ENCODE peak calls at places on chromosomes 16 and 17, in four cellular contexts. P, C, S and R are unnamed samples.

GRCh38 chr17:40474419-40475002 is 26.9 kb downstream of the TNS4 start:
- DNase-seq in P (no peak), C (no peak), S (no peak), R (no peak)

GRCh38 chr16:31451201-31451600 is 8.1 kb upstream of the ARMC5 start:
- DNase-seq in P (no peak), C (no peak), S (no peak), R (no peak)

GRCh38 chr17:364766-365165 is 12.2 kb upstream of the RPH3AL start:
- DNase-seq in P (no peak), C (no peak), S (no peak), R (no peak)

GRCh38 chr17:74407384-74407783 is 24.5 kb upstream of the GPRC5C start:
- DNase-seq in P (no peak), C (no peak), S (no peak), R (no peak)

GRCh38 chr17:49739662-49740271 is 24.2 kb downstream of the FAM117A start:
- DNase-seq in P (no peak), C (peak; percentile 75), S (no peak), R (no peak)

GRCh38 chr17:83007504-83008475 is 71.6 kb upstream of the METRNL start:
- DNase-seq in P (no peak), C (no peak), S (no peak), R (peak; percentile 15)

GRCh38 chr16:79954920-79955705 is 354.6 kb upstream of the MAF start:
- DNase-seq in P (no peak), C (no peak), S (no peak), R (no peak)

GRCh38 chr16:12420661-12421209 is 383.0 kb downstream of the CPPED1 start:
- DNase-seq in P (no peak), C (no peak), S (no peak), R (no peak)

GRCh38 chr16:50354629-50355456 is 13.9 kb downstream of the BRD7 start:
- DNase-seq in P (peak; percentile 54), C (no peak), S (no peak), R (no peak)

GRCh38 chr16:23754594-23755483 is at the start of gene CHP2:
- DNase-seq in P (peak; percentile 63), C (peak; percentile 21), S (peak; percentile 23), R (no peak)

GRCh38 chr17:62032480-62032879 is 32.6 kb downstream of the MED13 start:
- DNase-seq in P (no peak), C (no peak), S (no peak), R (no peak)

GRCh38 chr16:66703359-66704215 is 7.0 kb upstream of the CMTM4 start:
- DNase-seq in P (no peak), C (no peak), S (no peak), R (no peak)

GRCh38 chr16:22360963-22361659 is 13.3 kb downstream of the CDR2 start:
- DNase-seq in P (no peak), C (no peak), S (no peak), R (no peak)

GRCh38 chr17:39755550-39756375 is 18.0 kb downstream of the GRB7 start:
- DNase-seq in P (no peak), C (peak; percentile 73), S (no peak), R (no peak)

GRCh38 chr17:65055708-65056638 is 567 bp downstream of the GNA13 start:
- DNase-seq in P (peak; percentile 62), C (peak; percentile 55), S (peak; percentile 69), R (no peak)

GRCh38 chr17:64041912-64042311 is 21.5 kb upstream of the ICAM2 start:
- DNase-seq in P (no peak), C (no peak), S (no peak), R (no peak)

GRCh38 chr16:68993885-68994284 is 111.6 kb upstream of the HAS3 start:
- DNase-seq in P (no peak), C (no peak), S (no peak), R (no peak)

GRCh38 chr17:29123111-29123510 is 57.1 kb downstream of the MYO18A start:
- DNase-seq in P (no peak), C (no peak), S (peak; percentile 15), R (no peak)

GRCh38 chr17:71926746-71927398 is 193.9 kb upstream of the SOX9 start:
- DNase-seq in P (no peak), C (no peak), S (no peak), R (no peak)

GRCh38 chr16:66020642-66021041 is 345.8 kb upstream of the CDH5 start:
- DNase-seq in P (no peak), C (no peak), S (no peak), R (no peak)

GRCh38 chr17:72342061-72342460 is 221.2 kb downstream of the SOX9 start:
- DNase-seq in P (no peak), C (no peak), S (no peak), R (no peak)

GRCh38 chr17:45052052-45052772 is 780 bp upstream of the DCAKD start:
- DNase-seq in P (peak; percentile 52), C (peak; percentile 30), S (peak; percentile 51), R (no peak)

DNA sequence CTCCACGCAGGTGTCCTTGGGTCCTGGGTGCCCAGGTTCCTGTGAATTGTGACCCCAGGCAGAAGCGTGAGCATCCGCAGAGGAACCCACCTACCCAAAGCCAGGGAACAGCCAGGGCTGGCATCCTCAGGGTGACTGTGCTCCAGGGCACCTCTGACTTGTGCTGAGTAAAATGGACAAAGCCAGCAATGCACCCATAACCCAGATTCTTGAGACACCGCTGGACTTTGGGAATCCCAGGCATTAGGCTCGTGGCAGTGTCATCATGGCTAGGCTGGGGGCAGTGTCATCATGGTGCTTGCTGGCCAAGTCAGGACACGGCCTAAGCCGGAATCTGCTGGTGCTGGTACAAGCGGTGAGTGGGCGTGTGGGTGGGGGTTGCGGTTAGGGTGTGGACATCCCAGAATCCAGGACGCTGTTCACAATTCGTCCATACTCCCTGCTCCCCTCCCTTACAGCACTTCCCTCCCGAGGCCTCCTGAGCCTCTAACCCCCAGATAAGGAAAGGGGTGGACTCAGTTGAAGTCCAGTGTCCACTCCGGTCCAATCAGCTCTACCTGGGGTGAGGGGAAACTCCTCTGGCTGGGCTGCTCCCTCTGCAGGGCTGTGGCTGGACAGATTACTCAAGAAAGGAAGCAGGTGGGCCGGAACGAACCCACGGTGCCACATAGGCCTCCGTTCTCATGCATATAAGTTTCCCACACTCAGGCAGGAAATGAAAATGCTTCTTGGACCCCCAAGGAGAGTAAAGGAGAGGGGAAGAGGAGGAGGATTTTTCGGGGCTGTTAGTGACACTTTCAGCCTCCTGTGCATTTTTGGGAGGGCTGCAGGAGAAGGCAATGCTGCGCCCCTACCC is 138.9 kb downstream of the SEC14L1 start:
- DNase-seq in P (peak; percentile 55), C (no peak), S (no peak), R (no peak)
- TF ChIP-seq CTCF in P (peak; percentile 8), C (no peak), S (no peak), R (no peak)

GRCh38 chr16:746637-747036 is 5.8 kb upstream of the CIAO3 start:
- DNase-seq in P (no peak), C (no peak), S (no peak), R (no peak)

GRCh38 chr16:740764-741505 is at the start of gene CIAO3:
- DNase-seq in P (peak; percentile 96), C (peak; percentile 98), S (peak; percentile 95), R (peak; percentile 93)

GRCh38 chr16:745739-746138 is 4.9 kb upstream of the CIAO3 start:
- DNase-seq in P (peak; percentile 91), C (no peak), S (no peak), R (no peak)

GRCh38 chr16:741986-742629 is 1.3 kb upstream of the CIAO3 start:
- DNase-seq in P (no peak), C (no peak), S (no peak), R (no peak)

DNA sequence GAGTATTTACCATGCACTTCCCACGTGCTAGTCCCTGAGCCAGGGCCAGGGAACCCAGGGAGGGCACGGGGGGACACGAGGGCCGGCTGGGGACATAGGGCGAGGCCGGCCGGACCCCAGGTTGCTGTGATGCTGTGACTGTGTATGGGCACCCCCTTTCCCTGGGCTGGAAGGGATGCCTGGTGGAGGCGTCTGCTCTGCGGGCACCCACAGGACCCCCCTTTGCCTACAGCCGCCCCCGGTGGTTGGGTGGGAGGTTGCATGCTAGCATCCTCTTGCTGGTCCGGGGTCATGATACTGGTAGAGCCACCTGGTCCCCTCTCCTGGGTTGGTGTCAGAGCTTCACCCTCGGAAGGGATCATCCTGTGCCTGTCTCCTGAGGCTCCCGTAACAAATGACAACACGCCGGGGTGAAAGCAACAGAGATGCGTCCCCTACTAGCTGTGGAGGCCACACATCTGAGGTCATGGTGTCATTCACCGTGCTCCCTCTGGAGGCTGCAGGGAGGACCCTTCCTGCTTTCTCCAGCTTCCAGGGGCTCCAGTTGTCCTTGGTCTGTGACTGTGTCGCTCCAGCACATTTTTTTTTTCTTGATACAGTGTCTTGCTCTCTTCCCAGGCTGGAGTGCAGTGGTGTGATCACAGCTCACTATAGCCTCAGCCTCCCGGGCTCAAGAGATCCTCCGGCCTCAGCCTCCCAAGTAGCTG is 3.1 kb upstream of the CIAO3 start:
- DNase-seq in P (peak; percentile 67), C (no peak), S (no peak), R (no peak)
- TF ChIP-seq CTCF in P (peak; percentile 45), C (no peak), S (peak; percentile 42), R (no peak)

GRCh38 chr16:30370444-30371247 is at the start of gene TBC1D10B:
- DNase-seq in P (peak; percentile 100), C (peak; percentile 92), S (peak; percentile 98), R (peak; percentile 91)
- TF ChIP-seq CTCF in P (peak; percentile 26), C (no peak), S (peak; percentile 42), R (peak; percentile 17)

DNA sequence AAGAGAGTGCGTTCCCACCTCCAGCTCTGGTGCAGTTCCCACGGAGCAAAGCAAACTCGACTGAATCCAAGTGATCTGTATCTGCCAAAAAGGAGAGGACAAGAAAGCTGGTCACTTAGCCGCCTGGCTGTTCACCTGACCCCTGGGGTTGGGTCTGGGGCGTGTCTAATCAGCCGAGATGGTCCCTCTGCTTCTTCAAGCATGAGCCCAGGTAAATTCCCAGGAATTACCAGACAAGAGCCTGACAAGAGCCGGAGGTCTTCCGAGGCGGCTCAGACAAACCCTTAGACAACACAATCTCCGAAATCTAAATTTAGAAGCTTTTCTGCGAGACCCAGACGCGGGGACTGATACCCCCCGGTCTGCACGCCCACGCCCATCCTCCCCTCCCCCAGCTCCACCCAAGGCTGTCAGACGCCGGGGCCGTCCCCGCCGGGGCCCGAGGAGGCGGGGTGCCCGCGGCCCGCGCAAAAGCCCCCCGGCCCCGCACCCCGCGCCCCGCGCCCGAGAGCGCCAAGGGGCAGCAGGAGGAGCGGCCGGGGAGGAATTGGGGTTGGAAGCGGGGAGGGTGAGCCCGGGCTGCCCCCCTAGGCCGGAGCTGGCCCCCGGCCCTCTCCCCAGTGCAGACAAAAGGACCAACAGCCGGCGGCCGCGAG is 661 bp downstream of the ZNF821 start:
- DNase-seq in P (peak; percentile 78), C (peak; percentile 68), S (peak; percentile 73), R (no peak)
- TF ChIP-seq CTCF in P (peak; percentile 48), C (no peak), S (peak; percentile 42), R (no peak)

GRCh38 chr16:6684076-6684673 is 648.5 kb upstream of the RBFOX1 start:
- DNase-seq in P (peak; percentile 47), C (no peak), S (peak; percentile 24), R (no peak)
- TF ChIP-seq CTCF in P (peak; percentile 64), C (no peak), S (peak; percentile 11), R (peak; percentile 84)